ENCODE peak calls at places on chromosomes 16 and 17, in four cellular contexts. U is mammary epithelial cell, A is endothelial cell, R is colonic mucosa. H is an unnamed sample.
A peak's percentile ranks its signal among the peaks of the same experiment; 100 is the strongest.

GRCh38 chr17:2172447-2172938 is 117.6 kb downstream of the HIC1 start:
- DNase-seq in U (peak; percentile 55), R (no peak), A (no peak), H (no peak)

GRCh38 chr16:82344157-82344556 is 174.1 kb upstream of the MPHOSPH6 start:
- DNase-seq in R (no peak), U (no peak), A (peak; percentile 22), H (no peak)

GRCh38 chr17:39443326-39443725 is 7.7 kb downstream of the MED1 start:
- DNase-seq in R (no peak), A (no peak), U (no peak), H (no peak)

GRCh38 chr17:79812969-79813825 is 16.3 kb upstream of the CBX8 start:
- DNase-seq in A (peak; percentile 37), R (no peak), U (no peak), H (no peak)

GRCh38 chr17:57033296-57033695 is 51.8 kb upstream of the AKAP1 start:
- DNase-seq in A (no peak), U (no peak), R (peak; percentile 57), H (peak; percentile 82)

GRCh38 chr16:70304892-70305448 is 6.0 kb downstream of the DDX19B start:
- DNase-seq in R (no peak), U (peak; percentile 23), A (no peak), H (peak; percentile 55)

GRCh38 chr17:41539979-41540701 is 12.0 kb upstream of the KRT19 start:
- DNase-seq in R (no peak), U (no peak), A (no peak), H (no peak)

GRCh38 chr16:3645504-3646347 is 8.8 kb upstream of the DNASE1 start:
- DNase-seq in R (no peak), A (no peak), U (no peak), H (no peak)

GRCh38 chr17:33647976-33648375 is 354.9 kb upstream of the ASIC2 start:
- DNase-seq in A (peak; percentile 16), U (peak; percentile 2), R (no peak), H (no peak)

GRCh38 chr17:39002991-39003715 is 36.0 kb upstream of the FBXO47 start:
- DNase-seq in R (peak; percentile 55), A (no peak), U (no peak), H (no peak)

GRCh38 chr17:44907696-44908470 is 7.4 kb downstream of the GFAP start:
- DNase-seq in A (no peak), U (no peak), R (no peak), H (peak; percentile 9)

GRCh38 chr17:51166987-51167931 is 1.0 kb downstream of the NME2 start:
- DNase-seq in U (peak; percentile 36), A (peak; percentile 79), R (peak; percentile 65), H (peak; percentile 68)

GRCh38 chr17:69466905-69467630 is 52.6 kb downstream of the MAP2K6 start:
- DNase-seq in U (peak; percentile 17), R (no peak), A (peak; percentile 46), H (no peak)

GRCh38 chr17:45315583-45316270 is 1.1 kb downstream of the MAP3K14 start:
- DNase-seq in A (no peak), U (peak; percentile 52), R (no peak), H (no peak)

GRCh38 chr17:39740357-39741111 is 2.8 kb downstream of the GRB7 start:
- DNase-seq in A (no peak), U (peak; percentile 94), R (peak; percentile 57), H (peak; percentile 90)

GRCh38 chr17:40551874-40552768 is 13.2 kb downstream of the CCR7 start:
- DNase-seq in A (no peak), R (peak; percentile 27), U (no peak), H (no peak)

GRCh38 chr17:82324566-82325285 is 7.3 kb upstream of the CD7 start:
- DNase-seq in R (no peak), A (no peak), U (no peak), H (no peak)

GRCh38 chr17:44069974-44070454 is 521 bp upstream of the G6PC3 start:
- DNase-seq in U (peak; percentile 45), A (no peak), R (no peak), H (no peak)

GRCh38 chr17:49372428-49372827 is 10.4 kb upstream of the ZNF652 start:
- DNase-seq in R (no peak), U (no peak), A (no peak), H (no peak)

GRCh38 chr16:55567382-55567781 is 898 bp downstream of the CAPNS2 start:
- DNase-seq in R (no peak), A (no peak), U (peak; percentile 43), H (no peak)

GRCh38 chr16:51670527-51670926 is 519.5 kb upstream of the SALL1 start:
- DNase-seq in R (no peak), U (no peak), A (no peak), H (no peak)

GRCh38 chr16:74183601-74184365 is 112.8 kb upstream of the PSMD7 start:
- DNase-seq in A (no peak), R (no peak), U (no peak), H (no peak)

GRCh38 chr17:2111691-2112090 is 56.8 kb downstream of the HIC1 start:
- DNase-seq in A (no peak), R (no peak), U (no peak), H (peak; percentile 72)

GRCh38 chr16:67884684-67885083 is at the start of gene NRN1L:
- DNase-seq in U (peak; percentile 78), A (peak; percentile 72), R (peak; percentile 77), H (peak; percentile 91)

GRCh38 chr16:85401370-85401916 is 211.7 kb upstream of the GSE1 start:
- DNase-seq in U (no peak), A (peak; percentile 3), R (peak; percentile 15), H (no peak)

GRCh38 chr16:3214904-3215600 is 19.9 kb downstream of the ZNF200 start:
- DNase-seq in A (no peak), R (no peak), U (no peak), H (no peak)

GRCh38 chr17:57091186-57091618 is 6.2 kb downstream of the AKAP1 start:
- DNase-seq in A (no peak), R (no peak), U (no peak), H (no peak)

GRCh38 chr17:77366558-77367245 is 225.9 kb downstream of the SEC14L1 start:
- DNase-seq in A (no peak), U (no peak), R (peak; percentile 66), H (no peak)

GRCh38 chr17:17070931-17071330 is 28.7 kb downstream of the MPRIP start:
- DNase-seq in A (no peak), R (peak; percentile 68), U (no peak), H (no peak)

GRCh38 chr16:88649924-88650748 is 717 bp downstream of the CYBA start:
- DNase-seq in A (no peak), R (peak; percentile 65), U (no peak), H (no peak)

GRCh38 chr16:1666316-1666715 is 11.8 kb upstream of the JPT2 start:
- DNase-seq in R (no peak), A (no peak), U (no peak), H (no peak)

DNA sequence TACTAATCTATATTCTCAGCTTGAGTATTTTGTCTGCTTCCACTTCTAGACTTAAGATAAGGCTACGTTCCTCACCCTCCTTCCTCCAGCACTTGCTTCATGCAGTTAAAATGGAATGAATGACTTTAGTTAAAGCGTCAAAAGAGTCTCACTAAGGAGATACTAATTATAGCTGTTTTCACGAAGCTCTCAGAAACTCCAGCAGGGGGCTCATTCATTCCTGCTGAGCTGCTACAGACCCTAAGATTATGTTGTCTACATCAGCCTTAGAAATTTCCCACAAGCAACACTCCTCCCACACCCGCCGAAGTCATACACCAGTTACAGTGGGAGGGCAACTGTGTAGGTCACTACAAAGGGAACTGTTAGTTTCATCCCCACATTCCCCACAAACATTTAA is 57.0 kb upstream of the KIFC3 start:
- DNase-seq in U (no peak), R (no peak), A (peak; percentile 31), H (no peak)
- TF ChIP-seq CTCF in U (peak; percentile 24), R (no peak), A (peak; percentile 11), H (peak; percentile 51)

DNA sequence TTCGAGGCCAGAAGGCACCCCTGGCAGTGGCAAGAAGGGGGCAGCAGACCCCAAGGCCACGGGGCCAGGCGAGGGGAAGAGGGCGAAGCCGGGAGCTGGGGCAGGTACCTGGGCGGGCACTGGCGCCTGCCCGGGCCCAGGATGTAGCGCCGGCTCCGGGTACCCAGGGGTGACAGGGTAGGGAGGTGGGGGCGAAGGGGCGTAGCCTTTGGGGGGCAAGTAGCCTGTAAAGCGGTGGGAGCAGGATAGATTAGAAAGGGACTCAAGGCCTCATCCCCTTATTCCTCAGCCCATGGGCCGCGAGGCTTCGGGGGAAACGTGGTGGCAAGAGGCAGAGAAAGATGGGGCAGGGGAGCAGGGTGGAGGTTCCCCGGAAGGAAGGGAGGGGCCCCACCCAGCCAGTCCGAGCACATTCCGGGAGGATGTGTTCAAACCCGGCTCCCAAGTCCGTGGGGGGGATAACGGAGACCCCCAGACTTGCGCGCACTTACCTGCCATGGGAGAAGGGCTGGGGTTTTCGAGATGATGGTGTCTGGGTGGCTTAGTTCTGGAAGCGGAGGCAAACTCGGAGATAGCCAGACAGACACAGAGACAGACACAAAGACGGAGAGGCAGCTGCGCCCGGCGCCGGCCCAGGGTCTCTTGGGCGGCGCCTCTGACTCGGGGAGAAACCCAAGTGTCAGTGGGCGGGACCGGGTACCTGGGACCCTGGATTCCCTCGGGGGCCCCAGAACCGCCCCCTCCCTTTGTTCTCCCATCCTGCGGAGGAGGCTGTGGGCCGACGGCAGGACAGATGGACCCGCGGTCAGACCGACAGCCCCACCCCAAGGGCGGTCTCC is 493 bp downstream of the PLSCR3 start:
- DNase-seq in A (no peak), R (peak; percentile 43), U (peak; percentile 58), H (no peak)
- TF ChIP-seq CTCF in A (no peak), R (no peak), U (no peak), H (no peak)

GRCh38 chr17:412211-413015 is 59.8 kb upstream of the RPH3AL start:
- DNase-seq in R (peak; percentile 61), A (peak; percentile 46), U (peak; percentile 34), H (no peak)

GRCh38 chr17:409848-410673 is 57.5 kb upstream of the RPH3AL start:
- DNase-seq in A (peak; percentile 100), U (peak; percentile 97), R (peak; percentile 98), H (peak; percentile 100)

GRCh38 chr17:409308-409847 is 56.8 kb upstream of the RPH3AL start:
- DNase-seq in R (no peak), A (no peak), U (no peak), H (no peak)

GRCh38 chr17:411416-412120 is 59.0 kb upstream of the RPH3AL start:
- DNase-seq in A (no peak), U (no peak), R (no peak), H (no peak)

GRCh38 chr17:410674-411401 is 58.2 kb upstream of the RPH3AL start:
- DNase-seq in U (no peak), A (no peak), R (no peak), H (no peak)
- TF ChIP-seq CTCF in U (peak; percentile 7), A (no peak), R (no peak), H (no peak)

GRCh38 chr16:49022351-49022963 is 259.2 kb downstream of the CBLN1 start:
- DNase-seq in A (no peak), U (peak; percentile 71), R (no peak), H (no peak)

GRCh38 chr16:49026566-49026965 is 255.1 kb downstream of the CBLN1 start:
- DNase-seq in A (no peak), U (no peak), R (no peak), H (no peak)

GRCh38 chr16:49024016-49024415 is 257.6 kb downstream of the CBLN1 start:
- DNase-seq in A (no peak), U (no peak), R (no peak), H (no peak)

GRCh38 chr16:49023095-49023494 is 258.5 kb downstream of the CBLN1 start:
- DNase-seq in R (no peak), A (no peak), U (peak; percentile 89), H (no peak)

GRCh38 chr16:49024896-49025295 is 256.7 kb downstream of the CBLN1 start:
- DNase-seq in A (no peak), R (no peak), U (no peak), H (no peak)
- TF ChIP-seq CTCF in A (no peak), R (no peak), U (no peak), H (no peak)